ENCODE peak calls at places on chromosomes 12 and 14, in five cellular contexts. K, R, H, L and I are unnamed samples.
A peak's percentile ranks its signal among the peaks of the same experiment; 100 is the strongest.

GRCh38 chr14:60648169-60648933 is 926 bp downstream of the SIX1 start:
- DNase-seq in K (no peak), R (no peak), H (no peak), L (peak; percentile 65), I (no peak)

GRCh38 chr14:22569749-22570131 is 19.3 kb downstream of the DAD1 start:
- DNase-seq in K (no peak), R (no peak), H (no peak), L (no peak), I (no peak)

GRCh38 chr12:13443498-13443897 is 247.0 kb downstream of the EMP1 start:
- DNase-seq in K (no peak), R (no peak), H (no peak), L (no peak), I (no peak)

GRCh38 chr12:56163533-56164344 is 5.6 kb downstream of the MYL6 start:
- DNase-seq in K (no peak), R (no peak), H (no peak), L (no peak), I (no peak)

GRCh38 chr12:2891240-2892053 is 756 bp downstream of the TULP3 start:
- DNase-seq in K (peak; percentile 55), R (peak; percentile 10), H (peak; percentile 25), L (peak; percentile 54), I (peak; percentile 70)

GRCh38 chr14:21913759-21914158 is 240.1 kb upstream of the OR4E1 start:
- DNase-seq in K (peak; percentile 41), R (peak; percentile 67), H (no peak), L (peak; percentile 29), I (peak; percentile 12)

GRCh38 chr12:119804011-119804641 is 73.0 kb downstream of the CIT start:
- DNase-seq in K (peak; percentile 49), R (no peak), H (no peak), L (peak; percentile 81), I (peak; percentile 93)

GRCh38 chr14:105369653-105370040 is 28.7 kb upstream of the TEX22 start:
- DNase-seq in K (no peak), R (no peak), H (no peak), L (no peak), I (no peak)

GRCh38 chr14:51547260-51547659 is 104.5 kb upstream of the FRMD6 start:
- DNase-seq in K (peak; percentile 16), R (no peak), H (no peak), L (peak; percentile 83), I (peak; percentile 2)

GRCh38 chr14:73428354-73428824 is 30.0 kb downstream of the NUMB start:
- DNase-seq in K (no peak), R (no peak), H (no peak), L (no peak), I (peak; percentile 65)

GRCh38 chr14:95043314-95043713 is 114.0 kb downstream of the DICER1 start:
- DNase-seq in K (no peak), R (no peak), H (no peak), L (no peak), I (no peak)

GRCh38 chr12:1776139-1776975 is 44.0 kb upstream of the LRTM2 start:
- DNase-seq in K (no peak), R (no peak), H (no peak), L (no peak), I (no peak)

GRCh38 chr12:509494-509893 is 49.8 kb downstream of the B4GALNT3 start:
- DNase-seq in K (peak; percentile 32), R (no peak), H (no peak), L (no peak), I (no peak)

GRCh38 chr14:88321692-88322504 is 1.2 kb downstream of the KCNK10 start:
- DNase-seq in K (no peak), R (no peak), H (no peak), L (no peak), I (peak; percentile 79)

GRCh38 chr12:109900752-109901580 is 892 bp downstream of the TCHP start:
- DNase-seq in K (no peak), R (no peak), H (no peak), L (peak; percentile 57), I (no peak)

GRCh38 chr12:50985322-50985721 is 33.0 kb downstream of the HIGD1C start:
- DNase-seq in K (no peak), R (no peak), H (no peak), L (peak; percentile 51), I (no peak)

GRCh38 chr12:7937867-7938506 is 2.0 kb upstream of the SLC2A3 start:
- DNase-seq in K (no peak), R (no peak), H (no peak), L (no peak), I (no peak)

GRCh38 chr12:109880938-109881337 is 597 bp upstream of the GLTP start:
- DNase-seq in K (no peak), R (no peak), H (no peak), L (no peak), I (no peak)

GRCh38 chr14:81275305-81275950 is 54.7 kb upstream of the GTF2A1 start:
- DNase-seq in K (no peak), R (no peak), H (no peak), L (no peak), I (no peak)

GRCh38 chr12:31386364-31386777 is 60.4 kb upstream of the SINHCAF start:
- DNase-seq in K (no peak), R (no peak), H (no peak), L (no peak), I (no peak)

GRCh38 chr12:124278389-124279101 is 16.3 kb upstream of the RFLNA start:
- DNase-seq in K (no peak), R (no peak), H (no peak), L (no peak), I (no peak)

GRCh38 chr12:101299931-101300330 is 20.0 kb downstream of the UTP20 start:
- DNase-seq in K (no peak), R (no peak), H (no peak), L (no peak), I (no peak)

GRCh38 chr12:131456301-131457027 is 254.4 kb upstream of the SFSWAP start:
- DNase-seq in K (no peak), R (no peak), H (no peak), L (no peak), I (no peak)

GRCh38 chr14:99850705-99851104 is 57.5 kb downstream of the EML1 start:
- DNase-seq in K (no peak), R (no peak), H (no peak), L (no peak), I (no peak)

GRCh38 chr12:49034287-49034622 is 15.7 kb upstream of the PRKAG1 start:
- DNase-seq in K (no peak), R (no peak), H (no peak), L (no peak), I (no peak)

GRCh38 chr14:26276757-26277156 is 321.1 kb downstream of the NOVA1 start:
- DNase-seq in K (no peak), R (no peak), H (no peak), L (no peak), I (no peak)